ENCODE peak calls at places on chromosomes 2 and 18, in eight cellular contexts. W, P, R, H, G, T, Z and F are unnamed samples.

GRCh38 chr2:81481242-81481993 is 1176.9 kb upstream of the LRRTM1 start:
- DNase-seq in W (no peak), P (peak; percentile 7), R (no peak), H (no peak), G (peak; percentile 0), T (peak; percentile 11), Z (no peak), F (no peak)

GRCh38 chr2:207801259-207801658 is 31.6 kb upstream of the FZD5 start:
- DNase-seq in W (no peak), P (no peak), R (no peak), H (no peak), G (no peak), T (no peak), Z (no peak), F (no peak)

GRCh38 chr2:142008135-142008744 is 122.6 kb downstream of the LRP1B start:
- DNase-seq in W (no peak), P (no peak), R (peak; percentile 31), H (no peak), G (no peak), T (no peak), Z (no peak), F (peak; percentile 25)

GRCh38 chr2:28327963-28328922 is 64.4 kb upstream of the FOSL2 start:
- DNase-seq in W (no peak), P (no peak), R (peak; percentile 41), H (peak; percentile 59), G (peak; percentile 27), T (no peak), Z (no peak), F (peak; percentile 83)

GRCh38 chr2:120846406-120847095 is 110.9 kb downstream of the GLI2 start:
- DNase-seq in W (no peak), P (no peak), R (no peak), H (peak; percentile 57), G (no peak), T (no peak), Z (no peak), F (no peak)

GRCh38 chr2:181176540-181176939 is 196.1 kb downstream of the UBE2E3 start:
- DNase-seq in W (no peak), P (no peak), R (no peak), H (no peak), G (no peak), T (no peak), Z (no peak), F (no peak)

GRCh38 chr2:172614932-172615331 is 59.0 kb downstream of the PDK1 start:
- DNase-seq in W (peak; percentile 74), P (no peak), R (no peak), H (no peak), G (no peak), T (no peak), Z (no peak), F (no peak)

GRCh38 chr2:48355494-48355893 is 174.5 kb upstream of the STON1 start:
- DNase-seq in W (no peak), P (no peak), R (no peak), H (no peak), G (no peak), T (no peak), Z (no peak), F (no peak)

GRCh38 chr18:48922801-48923730 is 27.7 kb downstream of the SMAD7 start:
- DNase-seq in W (peak; percentile 68), P (no peak), R (peak; percentile 97), H (peak; percentile 89), G (peak; percentile 78), T (peak; percentile 72), Z (peak; percentile 83), F (peak; percentile 78)

GRCh38 chr2:174697267-174697666 is 67.0 kb downstream of the CHRNA1 start:
- DNase-seq in W (no peak), P (peak; percentile 76), R (peak; percentile 50), H (no peak), G (peak; percentile 59), T (peak; percentile 35), Z (peak; percentile 72), F (peak; percentile 60)

GRCh38 chr18:59145055-59145454 is 5.4 kb downstream of the SEC11C start:
- DNase-seq in W (no peak), P (no peak), R (no peak), H (no peak), G (no peak), T (no peak), Z (no peak), F (no peak)

GRCh38 chr2:94923196-94923595 is 52.0 kb downstream of the TEKT4 start:
- DNase-seq in W (no peak), P (no peak), R (peak; percentile 45), H (no peak), G (no peak), T (no peak), Z (no peak), F (peak; percentile 18)

GRCh38 chr2:149926149-149926548 is 338.6 kb upstream of the MMADHC start:
- DNase-seq in W (no peak), P (no peak), R (no peak), H (no peak), G (peak; percentile 32), T (no peak), Z (no peak), F (peak; percentile 22)

GRCh38 chr2:191612496-191612895 is 65.4 kb upstream of the NABP1 start:
- DNase-seq in W (peak; percentile 61), P (peak; percentile 66), R (peak; percentile 100), H (no peak), G (peak; percentile 58), T (no peak), Z (no peak), F (peak; percentile 94)

GRCh38 chr18:34976899-34977786 is 64.1 kb upstream of the MAPRE2 start:
- DNase-seq in W (no peak), P (peak; percentile 50), R (peak; percentile 40), H (peak; percentile 89), G (peak; percentile 22), T (peak; percentile 81), Z (peak; percentile 80), F (peak; percentile 20)

GRCh38 chr18:78717051-78717765 is 262.4 kb upstream of the SALL3 start:
- DNase-seq in W (no peak), P (no peak), R (no peak), H (peak; percentile 52), G (no peak), T (no peak), Z (no peak), F (no peak)

GRCh38 chr2:27807476-27807875 is 36.0 kb downstream of the MRPL33 start:
- DNase-seq in W (no peak), P (peak; percentile 62), R (peak; percentile 47), H (no peak), G (peak; percentile 58), T (no peak), Z (peak; percentile 40), F (peak; percentile 44)

GRCh38 chr18:79766308-79766707 is 31.4 kb upstream of the KCNG2 start:
- DNase-seq in W (no peak), P (no peak), R (no peak), H (peak; percentile 35), G (no peak), T (no peak), Z (no peak), F (no peak)

GRCh38 chr18:27583466-27583865 is 398.4 kb upstream of the CHST9 start:
- DNase-seq in W (no peak), P (no peak), R (no peak), H (no peak), G (no peak), T (no peak), Z (no peak), F (no peak)

GRCh38 chr2:647691-648231 is 29.4 kb downstream of the TMEM18 start:
- DNase-seq in W (no peak), P (no peak), R (no peak), H (no peak), G (no peak), T (no peak), Z (no peak), F (no peak)

GRCh38 chr18:39168723-39169122 is 1603.1 kb upstream of the CELF4 start:
- DNase-seq in W (no peak), P (no peak), R (no peak), H (no peak), G (no peak), T (no peak), Z (no peak), F (no peak)
- H3K4me3 ChIP-seq in W (no peak overlapping the region), P (no peak overlapping the region), R (no peak overlapping the region), H (no peak overlapping the region), G (no peak overlapping the region), T (no peak overlapping the region), Z (no peak overlapping the region), F (no peak overlapping the region)

GRCh38 chr2:67215214-67215613 is 181.9 kb upstream of the ETAA1 start:
- DNase-seq in W (peak; percentile 28), P (peak; percentile 56), R (peak; percentile 56), H (no peak), G (peak; percentile 73), T (no peak), Z (peak; percentile 67), F (peak; percentile 62)
- TF ChIP-seq CTCF in W (peak; percentile 25), P (no peak), R (peak; percentile 67), H (no peak), G (peak; percentile 83), T (peak; percentile 29), Z (peak; percentile 60), F (peak; percentile 64)

DNA sequence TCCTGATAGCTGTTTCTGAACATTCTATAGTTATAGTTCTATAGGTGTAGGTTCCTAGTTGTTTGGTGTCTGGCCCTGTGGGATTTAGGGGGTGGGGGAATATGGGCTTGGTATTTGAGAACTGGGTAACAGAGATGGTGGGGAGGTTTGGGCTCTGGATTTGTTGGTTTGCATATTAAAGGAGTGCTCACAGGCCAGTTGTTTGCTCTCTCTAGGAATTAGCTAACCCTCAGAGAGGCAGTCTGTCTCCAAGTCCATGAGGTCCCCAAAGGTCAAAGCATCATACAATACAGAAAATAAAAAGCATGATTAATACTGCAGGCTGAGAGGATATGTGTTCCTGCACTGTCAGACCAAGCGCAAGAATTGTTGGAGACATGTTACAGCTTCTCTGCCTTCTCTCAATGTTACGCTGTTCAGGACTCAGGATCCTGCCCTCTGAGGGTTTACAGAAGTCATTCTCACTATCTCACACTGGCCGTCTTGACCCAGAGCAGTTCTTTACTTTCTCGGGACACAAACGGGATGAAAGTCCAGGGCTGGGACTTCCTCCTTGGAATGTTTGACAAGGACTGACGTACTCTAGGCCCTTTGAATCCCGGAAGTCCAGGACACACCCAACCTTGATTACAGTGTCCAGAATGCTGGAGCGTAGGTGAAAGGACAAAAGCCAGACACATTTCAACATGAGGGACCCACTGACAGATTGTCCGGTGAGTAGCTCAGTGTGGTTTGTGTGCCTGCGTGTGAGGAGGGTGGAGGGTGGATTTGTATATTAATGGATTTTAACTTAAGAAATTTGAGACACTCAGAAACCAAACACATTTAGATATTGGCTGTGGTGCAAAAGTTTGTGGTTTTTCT is at the start of gene NOSTRIN:
- DNase-seq in W (peak; percentile 60), P (peak; percentile 92), R (peak; percentile 78), H (no peak), G (peak; percentile 81), T (peak; percentile 28), Z (peak; percentile 67), F (peak; percentile 65)
- H3K4me3 ChIP-seq in W (no peak within 1 kb of the TSS), P (peak within 1 kb of the TSS; percentile 30), R (peak within 1 kb of the TSS; percentile 29), H (peak within 1 kb of the TSS; percentile 8), G (no peak within 1 kb of the TSS), T (peak within 1 kb of the TSS; percentile 63), Z (peak within 1 kb of the TSS; percentile 23), F (no peak within 1 kb of the TSS)

GRCh38 chr2:65353046-65353445 is 79.4 kb downstream of the SPRED2 start:
- DNase-seq in W (no peak), P (peak; percentile 50), R (no peak), H (no peak), G (no peak), T (no peak), Z (no peak), F (no peak)
- TF ChIP-seq CTCF in W (no peak), P (no peak), R (no peak), H (no peak), G (no peak), T (no peak), Z (no peak), F (peak; percentile 7)